ENCODE peak calls at places on chromosomes 2 and 18, in five cellular contexts. Y, M, B, U and C are unnamed samples.

GRCh38 chr18:50279752-50280151 is 1.6 kb downstream of the MBD1 start:
- DNase-seq in Y (no peak), B (no peak), M (no peak), U (no peak), C (no peak)

GRCh38 chr2:74293191-74294065 is 49.8 kb downstream of the SLC4A5 start:
- DNase-seq in U (no peak), Y (no peak), M (no peak), B (no peak), C (peak)

GRCh38 chr18:55953326-55953725 is 365.3 kb upstream of the TCF4 start:
- DNase-seq in B (no peak), Y (no peak), U (no peak), M (no peak), C (no peak)

GRCh38 chr2:68362069-68362468 is 3.0 kb upstream of the PLEK start:
- DNase-seq in B (peak), Y (peak), U (peak), M (peak), C (peak)

GRCh38 chr18:7272268-7273049 is 41.6 kb downstream of the LRRC30 start:
- DNase-seq in M (peak), B (no peak), U (peak), Y (no peak), C (peak)

GRCh38 chr2:98769784-98770183 is 38.9 kb upstream of the MGAT4A start:
- DNase-seq in Y (no peak), U (peak), M (no peak), B (no peak), C (no peak)

GRCh38 chr2:201781583-201782051 is 884 bp upstream of the ALS2 start:
- DNase-seq in Y (no peak), M (peak), U (no peak), B (no peak), C (no peak)

GRCh38 chr2:82795446-82795845 is 1663.6 kb downstream of the SUCLG1 start:
- DNase-seq in U (no peak), B (no peak), Y (no peak), M (no peak), C (peak)

GRCh38 chr2:160286541-160286940 is 86.5 kb upstream of the ITGB6 start:
- DNase-seq in M (no peak), U (no peak), B (no peak), Y (no peak), C (no peak)

GRCh38 chr18:33761363-33761762 is 183.3 kb downstream of the ASXL3 start:
- DNase-seq in Y (no peak), M (peak), B (no peak), U (no peak), C (peak)

GRCh38 chr18:45801396-45802004 is 24.0 kb upstream of the SIGLEC15 start:
- DNase-seq in U (no peak), Y (no peak), B (no peak), M (no peak), C (no peak)

GRCh38 chr18:74290831-74291770 is 662 bp downstream of the CYB5A start:
- DNase-seq in Y (no peak), U (peak), M (peak), B (no peak), C (no peak)

GRCh38 chr2:34789162-34789561 is 1190.1 kb upstream of the FAM98A start:
- DNase-seq in M (no peak), B (no peak), U (no peak), Y (no peak), C (no peak)

GRCh38 chr18:73688851-73689659 is 458.6 kb downstream of the FBXO15 start:
- DNase-seq in B (no peak), M (no peak), U (no peak), Y (peak), C (peak)

GRCh38 chr2:31170071-31170698 is 31.9 kb upstream of the GALNT14 start:
- DNase-seq in M (peak), U (peak), B (peak), Y (peak), C (peak)

GRCh38 chr2:94995516-94995915 is 30.0 kb upstream of the MAL start:
- DNase-seq in M (no peak), Y (no peak), U (no peak), B (no peak), C (no peak)

GRCh38 chr2:101909760-101910159 is 82.0 kb upstream of the IL1R2 start:
- DNase-seq in M (no peak), Y (no peak), U (no peak), B (no peak), C (no peak)

GRCh38 chr2:104755026-104755856 is 98.7 kb upstream of the POU3F3 start:
- DNase-seq in Y (no peak), B (no peak), U (no peak), M (no peak), C (no peak)

GRCh38 chr2:170770008-170770303 is 222 bp upstream of the ERICH2 start:
- DNase-seq in M (no peak), U (no peak), Y (no peak), B (no peak), C (no peak)

GRCh38 chr2:229784791-229785190 is 70.4 kb upstream of the DNER start:
- DNase-seq in Y (no peak), U (no peak), B (no peak), M (no peak), C (peak)

GRCh38 chr2:215973954-215974699 is 39.2 kb downstream of the MREG start:
- DNase-seq in B (no peak), U (no peak), M (no peak), Y (no peak), C (no peak)

GRCh38 chr2:3519255-3520190 is at the start of gene ADI1:
- DNase-seq in Y (peak), U (peak), B (peak), M (peak), C (peak)

GRCh38 chr2:105391058-105391627 is 7.7 kb downstream of the FHL2 start:
- DNase-seq in B (no peak), Y (no peak), M (no peak), U (peak), C (peak)

GRCh38 chr2:54499666-54500065 is 43.5 kb downstream of the SPTBN1 start:
- DNase-seq in U (no peak), B (no peak), M (no peak), Y (no peak), C (peak)

GRCh38 chr2:227433171-227433570 is 38.8 kb upstream of the AGFG1 start:
- DNase-seq in Y (no peak), M (no peak), B (no peak), U (no peak), C (no peak)

GRCh38 chr18:45481846-45482245 is 133.4 kb upstream of the SLC14A2 start:
- DNase-seq in U (no peak), M (no peak), Y (no peak), B (no peak), C (no peak)

GRCh38 chr2:10438688-10439087 is 9.4 kb downstream of the ODC1 start:
- DNase-seq in U (no peak), Y (no peak), B (no peak), M (no peak), C (no peak)

GRCh38 chr2:109089602-109090300 is 39.3 kb upstream of the SH3RF3 start:
- DNase-seq in U (no peak), M (no peak), B (no peak), Y (no peak), C (peak)

GRCh38 chr2:48529189-48529588 is 765 bp upstream of the STON1 start:
- DNase-seq in M (peak), U (no peak), B (no peak), Y (no peak), C (no peak)

GRCh38 chr2:8553643-8554042 is 128.2 kb upstream of the ID2 start:
- DNase-seq in U (no peak), Y (no peak), M (no peak), B (no peak), C (no peak)

GRCh38 chr2:8551622-8552074 is 130.2 kb upstream of the ID2 start:
- DNase-seq in Y (no peak), M (no peak), U (no peak), B (no peak), C (no peak)

GRCh38 chr2:8550481-8550880 is 131.4 kb upstream of the ID2 start:
- DNase-seq in U (no peak), Y (no peak), B (no peak), M (no peak), C (no peak)

GRCh38 chr2:8550932-8551621 is 130.8 kb upstream of the ID2 start:
- DNase-seq in Y (no peak), M (no peak), B (no peak), U (no peak), C (no peak)

DNA sequence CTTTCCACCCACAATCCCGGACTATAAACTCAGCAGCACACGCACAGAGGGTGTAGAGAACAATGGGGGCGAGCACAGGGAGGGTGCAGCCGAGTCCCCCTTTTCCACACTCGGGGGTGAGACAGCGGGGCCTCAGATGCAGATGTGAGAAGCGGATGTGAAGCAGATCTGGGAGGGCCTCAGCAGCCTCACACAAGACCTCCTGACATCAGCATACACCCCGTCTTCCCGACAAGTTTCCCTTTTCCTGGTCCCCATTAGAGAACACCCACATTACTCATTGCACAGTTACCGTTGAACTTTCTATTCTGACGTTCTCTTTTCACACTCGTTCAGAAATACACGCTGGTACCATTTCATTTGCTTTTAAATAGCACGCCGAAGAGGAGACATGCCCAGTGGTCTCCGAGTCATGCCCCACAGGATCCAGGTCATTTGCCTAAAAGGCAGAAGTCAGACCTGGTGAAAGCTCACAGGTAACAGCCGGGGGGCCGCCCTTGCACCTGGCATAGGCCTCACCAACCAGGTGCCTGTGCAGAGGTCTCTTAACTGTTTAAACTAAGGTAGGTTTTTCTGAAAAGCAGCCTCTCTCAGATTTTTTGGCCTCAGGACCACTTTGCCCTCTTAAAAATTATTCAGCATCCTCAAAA is 129.5 kb upstream of the ID2 start:
- DNase-seq in B (no peak), M (no peak), Y (no peak), U (no peak), C (no peak)
- TF ChIP-seq MXI1 in B (no peak), M (no peak), Y (no peak), U (no peak), C (no peak)

GRCh38 chr2:200600549-200601212 is 14.9 kb downstream of the AOX1 start:
- DNase-seq in M (no peak), B (no peak), Y (no peak), U (no peak), C (peak)
- TF ChIP-seq MXI1 in M (no peak), B (no peak), Y (no peak), U (no peak), C (no peak)

GRCh38 chr18:13877133-13877532 is 38.2 kb downstream of the MC2R start:
- DNase-seq in U (no peak), B (no peak), Y (no peak), M (no peak), C (no peak)
- TF ChIP-seq MXI1 in U (no peak), B (no peak), Y (no peak), M (no peak), C (no peak)

GRCh38 chr18:12238861-12239260 is 15.3 kb upstream of the CIDEA start:
- DNase-seq in Y (no peak), U (no peak), M (no peak), B (peak), C (peak)

GRCh38 chr18:12246849-12247808 is 7.0 kb upstream of the CIDEA start:
- DNase-seq in B (peak), M (peak), U (peak), Y (no peak), C (no peak)

GRCh38 chr18:12245793-12246135 is 8.4 kb upstream of the CIDEA start:
- DNase-seq in Y (no peak), B (no peak), M (no peak), U (no peak), C (no peak)

GRCh38 chr18:12239426-12239825 is 14.7 kb upstream of the CIDEA start:
- DNase-seq in Y (no peak), M (no peak), B (peak), U (no peak), C (peak)

GRCh38 chr18:12242658-12243260 is 11.4 kb upstream of the CIDEA start:
- DNase-seq in B (no peak), M (no peak), Y (no peak), U (no peak), C (no peak)
- TF ChIP-seq MXI1 in B (no peak), M (no peak), Y (no peak), U (no peak), C (no peak)

DNA sequence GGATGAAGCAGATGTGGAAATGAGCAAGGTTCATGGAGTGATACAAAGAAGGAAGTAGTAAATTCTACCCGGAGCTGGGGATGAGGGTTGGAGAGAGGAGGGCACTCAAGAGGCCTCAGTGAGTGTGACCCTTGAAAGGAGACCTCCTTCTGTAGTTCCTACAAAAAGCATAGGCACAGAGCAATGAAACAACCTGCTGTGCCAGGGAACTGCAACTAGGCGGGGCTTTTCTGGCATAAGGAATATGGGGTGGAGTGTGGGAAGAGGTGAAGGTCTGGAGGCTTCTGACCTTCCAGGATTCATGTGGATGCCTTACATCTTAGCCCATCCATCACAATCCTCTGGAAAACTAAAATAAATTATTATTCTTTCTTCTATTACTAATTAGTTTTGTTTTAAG is 25.5 kb upstream of the PGAP1 start:
- DNase-seq in M (no peak), U (no peak), Y (no peak), B (no peak), C (no peak)
- TF ChIP-seq MXI1 in M (no peak), U (no peak), Y (no peak), B (no peak), C (no peak)

DNA sequence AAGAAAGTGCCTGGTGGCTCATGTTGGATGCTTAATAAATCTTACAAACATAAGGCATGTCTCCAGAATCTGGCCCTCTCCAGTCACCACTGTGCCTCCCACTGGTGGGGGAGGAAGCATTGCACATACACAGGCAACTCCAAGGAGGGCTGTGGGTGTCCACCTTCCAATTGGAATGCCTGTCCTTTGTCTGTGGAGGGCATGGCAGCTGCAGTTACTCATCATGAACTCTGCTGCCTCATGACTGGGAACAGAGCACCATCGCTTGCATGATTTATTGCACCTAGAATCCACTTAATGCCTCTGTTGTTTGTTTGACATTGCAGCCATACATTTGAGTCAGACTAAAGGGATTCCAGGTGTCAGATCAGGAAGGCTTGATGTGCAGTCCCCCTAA is 278.9 kb downstream of the PRKCE start:
- DNase-seq in U (no peak), M (no peak), B (no peak), Y (no peak), C (peak)
- TF ChIP-seq MXI1 in U (no peak), M (no peak), B (no peak), Y (no peak), C (no peak)

DNA sequence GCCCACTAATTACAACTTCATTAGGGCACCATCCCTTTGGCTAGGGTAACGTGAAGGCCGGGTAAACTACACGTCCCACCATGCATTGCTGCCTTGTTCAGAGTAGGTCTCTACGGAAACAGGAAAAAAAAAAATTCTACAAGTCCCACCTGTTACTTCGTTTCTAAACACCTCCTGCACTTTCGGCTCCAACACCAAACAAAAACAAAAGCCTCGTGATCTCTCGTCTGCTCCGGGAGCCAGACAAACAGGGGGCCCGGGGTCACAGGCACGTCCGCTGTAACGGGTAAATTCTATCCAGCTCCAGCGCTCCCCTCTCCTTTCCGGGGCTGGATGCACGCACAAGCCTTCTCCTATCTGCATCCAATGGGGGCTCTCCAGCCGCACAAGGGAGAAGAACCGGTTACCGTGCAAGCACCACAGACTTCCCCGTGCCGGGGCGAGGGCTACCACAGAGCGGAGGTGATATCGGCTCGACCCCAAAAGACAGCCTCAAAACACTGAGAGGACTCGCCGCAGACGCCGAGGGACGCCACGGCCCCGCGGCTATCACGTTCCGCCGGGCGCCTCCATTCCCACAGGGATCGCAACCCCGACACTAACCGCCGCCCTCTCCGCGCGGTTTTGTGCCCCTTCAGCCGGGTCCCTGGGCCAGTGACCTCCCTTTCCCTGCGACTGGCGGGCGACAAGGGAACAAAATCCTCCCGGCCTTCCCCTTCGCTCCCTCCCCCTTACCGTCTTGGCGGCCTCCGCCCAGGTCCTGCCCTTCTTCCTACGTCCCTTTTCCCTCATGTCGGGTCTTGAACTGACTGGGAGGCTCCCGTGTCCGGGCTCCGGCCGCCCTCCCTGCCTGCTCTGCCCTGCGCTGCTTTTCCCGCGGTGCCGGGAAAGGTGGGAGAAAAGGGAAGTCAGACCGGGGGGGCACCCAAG is 591 bp downstream of the ASXL2 start:
- DNase-seq in Y (peak), B (peak), M (peak), U (peak), C (peak)
- TF ChIP-seq MXI1 in Y (peak), B (no peak), M (peak), U (peak), C (no peak)

DNA sequence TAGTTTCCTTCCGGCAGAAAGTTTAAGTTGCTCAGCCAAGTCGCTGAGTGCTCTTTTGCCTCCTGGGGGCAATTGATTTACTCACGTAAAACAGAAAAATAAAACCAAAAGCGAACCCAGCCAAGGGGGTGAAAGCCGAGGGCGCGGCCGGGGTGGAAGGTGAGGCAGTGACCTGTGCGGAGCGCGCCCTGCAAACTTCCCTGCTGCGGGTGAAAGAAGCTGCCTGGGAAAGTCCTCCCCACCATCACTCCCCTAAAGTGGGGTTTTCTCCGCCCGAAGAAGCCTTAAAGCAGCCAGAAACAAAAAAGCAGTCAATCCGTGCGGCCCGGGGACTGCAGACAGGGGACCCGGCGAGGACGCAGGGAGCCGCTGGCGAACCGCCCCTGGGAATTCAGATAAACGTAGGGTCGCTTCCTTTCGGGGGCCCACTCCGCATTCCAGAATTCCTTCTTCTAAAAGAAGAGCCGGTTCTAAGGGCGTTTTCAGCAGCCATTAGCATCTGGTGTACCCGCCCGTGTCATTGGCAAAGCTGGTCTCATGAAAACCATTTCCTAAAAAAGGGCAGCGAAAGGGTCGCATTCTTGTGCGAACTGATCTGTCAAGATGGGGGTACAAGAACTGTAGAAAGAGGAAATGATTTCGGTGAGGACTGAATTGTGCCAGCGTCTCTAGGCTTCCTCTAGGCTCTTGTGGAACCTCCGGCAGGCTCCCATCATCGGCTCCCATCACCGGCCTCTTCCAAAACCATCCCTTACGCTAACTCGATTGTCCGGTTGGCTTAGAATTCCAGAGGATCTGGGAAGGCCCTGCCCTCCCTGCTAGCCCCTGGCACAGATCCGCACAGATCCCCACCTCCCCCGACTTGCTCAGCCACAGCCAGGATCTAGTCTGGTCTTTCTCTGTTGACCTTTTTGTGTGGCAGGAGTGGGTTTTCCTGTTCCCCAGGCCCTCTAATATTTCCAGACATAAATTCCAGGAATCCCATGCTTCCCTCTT is 1.1 kb downstream of the RAB31 start:
- DNase-seq in U (no peak), B (no peak), M (no peak), Y (no peak), C (no peak)
- TF ChIP-seq MXI1 in U (no peak), B (no peak), M (no peak), Y (no peak), C (no peak)

GRCh38 chr2:196356332-196356731 is 185.0 kb upstream of the STK17B start:
- DNase-seq in B (no peak), U (no peak), M (no peak), Y (no peak), C (no peak)
- TF ChIP-seq MXI1 in B (no peak), U (no peak), M (no peak), Y (no peak), C (no peak)